ENCODE peak calls at places on chromosomes 5 and 9, in five cellular contexts. Y is neural progenitor cell, P is endothelial cell of umbilical vein, S is PC-3, L is HepG2. E is an unnamed sample. For H3K36me3, the result is how much of the 10 kb centered on the place peaks cover.

GRCh38 chr9:133974631-133975341 is 17.3 kb downstream of the VAV2 start:
- DNase-seq in Y (no peak), P (no peak), L (no peak), S (no peak), E (no peak)

GRCh38 chr5:74318985-74319563 is 321.5 kb downstream of the ENC1 start:
- DNase-seq in P (no peak), L (no peak), Y (no peak), S (no peak), E (no peak)

GRCh38 chr5:136802382-136802781 is 437.0 kb upstream of the TRPC7 start:
- DNase-seq in Y (peak), S (peak), P (peak), L (no peak), E (peak)

GRCh38 chr5:134444941-134445471 is 33.3 kb upstream of the CDKN2AIPNL start:
- DNase-seq in P (no peak), S (no peak), L (no peak), Y (no peak), E (no peak)

GRCh38 chr5:99775189-99775588 is 760.0 kb upstream of the FAM174A start:
- DNase-seq in Y (peak), L (no peak), S (no peak), P (no peak), E (no peak)

GRCh38 chr9:100674419-100675122 is 96.7 kb downstream of the CAVIN4 start:
- DNase-seq in L (no peak), S (no peak), Y (no peak), P (no peak), E (peak)

GRCh38 chr9:129602598-129603415 is 18.1 kb downstream of the C9orf50 start:
- DNase-seq in P (no peak), L (no peak), Y (no peak), S (no peak), E (no peak)

GRCh38 chr5:121366515-121366914 is 485.2 kb upstream of the FTMT start:
- DNase-seq in L (no peak), S (peak), P (no peak), Y (no peak), E (peak)

GRCh38 chr5:156356238-156356637 is 29.3 kb downstream of the SGCD start:
- DNase-seq in Y (no peak), P (no peak), L (no peak), S (no peak), E (peak)

GRCh38 chr9:24245988-24246387 is 299.7 kb downstream of the IZUMO3 start:
- DNase-seq in S (peak), P (no peak), L (no peak), Y (peak), E (peak)

GRCh38 chr5:172870261-172870806 is 36.3 kb downstream of the ERGIC1 start:
- DNase-seq in P (peak), Y (no peak), S (peak), L (no peak), E (peak)

GRCh38 chr5:1961304-1961946 is 78.7 kb upstream of the IRX4 start:
- DNase-seq in Y (no peak), L (no peak), S (no peak), P (no peak), E (no peak)

GRCh38 chr9:134323741-134324358 is 2.4 kb upstream of the RXRA start:
- DNase-seq in Y (no peak), L (peak), S (no peak), P (no peak), E (no peak)

GRCh38 chr5:31581498-31582099 is 49.5 kb downstream of the C5orf22 start:
- DNase-seq in P (peak), Y (peak), S (peak), L (peak), E (peak)

GRCh38 chr5:179819296-179820126 is 1.2 kb upstream of the SQSTM1 start:
- DNase-seq in P (peak), Y (peak), L (peak), S (peak), E (peak)
- H3K4me3 ChIP-seq in P (no peak), Y (peak), L (peak), S (no peak), E (peak)

DNA sequence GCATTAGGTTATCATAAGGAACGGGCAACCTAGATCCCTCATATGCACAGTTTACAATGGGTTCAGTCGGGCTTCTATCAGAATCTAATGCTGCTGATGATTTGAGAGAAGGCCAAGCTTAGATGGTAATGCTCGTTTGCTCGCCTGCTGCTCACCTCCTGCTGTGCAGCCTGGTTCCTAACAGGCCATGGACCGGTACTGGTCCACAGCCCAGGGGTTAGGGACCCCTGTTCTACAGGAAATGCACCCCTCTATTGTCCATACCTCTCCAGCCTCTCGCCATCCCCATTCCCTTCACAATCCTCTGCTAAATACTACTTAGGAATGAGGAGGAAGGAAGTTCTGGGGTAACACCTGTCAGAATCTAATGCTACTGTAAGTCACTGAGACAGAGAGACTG is 75.1 kb downstream of the OXCT1 start:
- DNase-seq in S (no peak), Y (no peak), P (peak), L (no peak), E (no peak)
- H3K9ac ChIP-seq in S (no peak), Y (no peak), P (peak), L (no peak), E (no peak)

GRCh38 chr5:151062405-151063135 is 18.3 kb downstream of the TNIP1 start:
- DNase-seq in Y (no peak), S (no peak), P (no peak), L (no peak), E (no peak)
- H3K36me3 ChIP-seq in Y (under half), S (under half), P (under half), L (half or more), E (half or more)

GRCh38 chr9:112094948-112095779 is 79.9 kb downstream of the SUSD1 start:
- DNase-seq in Y (no peak), L (no peak), S (no peak), P (peak), E (no peak)
- H3K4me3 ChIP-seq in Y (no peak), L (no peak), S (no peak), P (no peak), E (no peak)

DNA sequence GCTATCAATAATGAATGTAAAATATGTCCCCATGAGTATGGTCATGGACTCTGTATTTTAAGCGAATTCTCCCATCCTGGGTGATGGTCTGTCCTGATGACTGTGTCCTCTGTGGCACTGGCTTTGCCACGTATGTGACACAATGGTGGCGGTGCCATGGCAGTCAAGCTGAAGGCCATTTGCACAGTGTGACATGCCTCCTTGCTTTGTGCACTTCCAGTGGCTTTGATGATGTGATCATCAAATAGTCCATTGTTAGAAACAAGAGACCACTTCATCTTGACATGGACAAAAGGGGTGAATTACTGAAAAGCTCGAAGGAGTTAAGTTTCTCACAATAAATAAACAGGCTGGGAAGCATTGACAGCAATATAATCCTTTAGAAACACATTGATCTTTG is 31.0 kb upstream of the PRRC1 start:
- DNase-seq in L (no peak), Y (no peak), P (no peak), S (no peak), E (no peak)
- H3K9ac ChIP-seq in L (no peak), Y (no peak), P (no peak), S (no peak), E (no peak)

GRCh38 chr5:158268286-158268685 is 409.3 kb upstream of the CLINT1 start:
- DNase-seq in L (no peak), P (no peak), S (no peak), Y (no peak), E (no peak)

GRCh38 chr5:158267228-158267627 is 408.3 kb upstream of the CLINT1 start:
- DNase-seq in L (no peak), Y (no peak), P (no peak), S (no peak), E (no peak)

GRCh38 chr5:158273035-158273434 is 414.1 kb upstream of the CLINT1 start:
- DNase-seq in L (no peak), P (no peak), Y (peak), S (no peak), E (no peak)

GRCh38 chr5:158272409-158272808 is 413.5 kb upstream of the CLINT1 start:
- DNase-seq in Y (peak), S (no peak), P (no peak), L (no peak), E (no peak)

GRCh38 chr5:158271155-158271554 is 412.2 kb upstream of the CLINT1 start:
- DNase-seq in S (no peak), P (no peak), L (no peak), Y (no peak), E (no peak)
- H3K36me3 ChIP-seq in S (under half), P (under half), L (under half), Y (under half), E (under half)

GRCh38 chr5:32760091-32760509 is 49.0 kb downstream of the NPR3 start:
- DNase-seq in S (peak), Y (no peak), L (peak), P (no peak), E (peak)
- H3K4me3 ChIP-seq in S (peak), Y (no peak), L (no peak), P (no peak), E (no peak)

GRCh38 chr5:7395432-7396168 is at the start of gene ADCY2:
- DNase-seq in P (no peak), Y (no peak), S (no peak), L (no peak), E (no peak)

GRCh38 chr5:7396169-7397004 is 449 bp downstream of the ADCY2 start:
- DNase-seq in S (peak), L (no peak), P (no peak), Y (peak), E (peak)

GRCh38 chr5:7394889-7395431 is 978 bp upstream of the ADCY2 start:
- DNase-seq in S (no peak), L (no peak), P (no peak), Y (peak), E (no peak)

GRCh38 chr5:7392401-7393024 is 3.4 kb upstream of the ADCY2 start:
- DNase-seq in Y (peak), L (peak), S (peak), P (no peak), E (peak)

GRCh38 chr5:7393921-7394799 is 1.8 kb upstream of the ADCY2 start:
- DNase-seq in Y (no peak), S (no peak), L (no peak), P (no peak), E (no peak)
- H3K9ac ChIP-seq in Y (no peak), S (no peak), L (no peak), P (no peak), E (no peak)

E was measured in adipocyte.